ENCODE peak calls at places on chromosome 12, in nine cellular contexts. One of them, this sample, is unnamed.

GRCh38 chr12:91633734-91634357 is 451.2 kb upstream of the DCN start:
- DNase-seq in stimulated activated CD4-positive, alpha-beta T cell treated with anti-CD3 and anti-CD28 coated beads, Interleukin-2, amount 100 ng/mL, for 48 hours: no peak
- DNase-seq in pancreas: peak; percentile 24
- DNase-seq in activated gamma-delta T cell treated with anti-CD3 and anti-CD28 coated beads, Interleukin-2, amount 50 U/mL, for 16 hours: no peak
- DNase-seq in left cardiac atrium: no peak
- DNase-seq in choroid plexus epithelial cell: no peak
- DNase-seq in natural killer cell: no peak
- DNase-seq in CD8-positive, alpha-beta T cell: peak; percentile 40
- DNase-seq in NCI-H1048: no peak
- DNase-seq in this sample: no peak

GRCh38 chr12:12461281-12461922 is 101.3 kb downstream of the DUSP16 start:
- DNase-seq in stimulated activated CD4-positive, alpha-beta T cell treated with anti-CD3 and anti-CD28 coated beads, Interleukin-2, amount 100 ng/mL, for 48 hours: peak; percentile 36
- DNase-seq in pancreas: no peak
- DNase-seq in activated gamma-delta T cell treated with anti-CD3 and anti-CD28 coated beads, Interleukin-2, amount 50 U/mL, for 16 hours: no peak
- DNase-seq in left cardiac atrium: no peak
- DNase-seq in choroid plexus epithelial cell: no peak
- DNase-seq in natural killer cell: no peak
- DNase-seq in CD8-positive, alpha-beta T cell: no peak
- DNase-seq in NCI-H1048: no peak
- DNase-seq in this sample: no peak

GRCh38 chr12:96981053-96981452 is 74.0 kb downstream of the NEDD1 start:
- DNase-seq in stimulated activated CD4-positive, alpha-beta T cell treated with anti-CD3 and anti-CD28 coated beads, Interleukin-2, amount 100 ng/mL, for 48 hours: no peak
- DNase-seq in pancreas: no peak
- DNase-seq in activated gamma-delta T cell treated with anti-CD3 and anti-CD28 coated beads, Interleukin-2, amount 50 U/mL, for 16 hours: no peak
- DNase-seq in left cardiac atrium: peak; percentile 26
- DNase-seq in choroid plexus epithelial cell: peak; percentile 76
- DNase-seq in natural killer cell: no peak
- DNase-seq in CD8-positive, alpha-beta T cell: no peak
- DNase-seq in NCI-H1048: no peak
- DNase-seq in this sample: no peak

GRCh38 chr12:95859344-95859816 is 628 bp downstream of the SNRPF start:
- DNase-seq in stimulated activated CD4-positive, alpha-beta T cell treated with anti-CD3 and anti-CD28 coated beads, Interleukin-2, amount 100 ng/mL, for 48 hours: no peak
- DNase-seq in pancreas: no peak
- DNase-seq in activated gamma-delta T cell treated with anti-CD3 and anti-CD28 coated beads, Interleukin-2, amount 50 U/mL, for 16 hours: no peak
- DNase-seq in left cardiac atrium: no peak
- DNase-seq in choroid plexus epithelial cell: peak; percentile 53
- DNase-seq in natural killer cell: no peak
- DNase-seq in CD8-positive, alpha-beta T cell: peak; percentile 8
- DNase-seq in NCI-H1048: no peak
- DNase-seq in this sample: no peak

GRCh38 chr12:58502857-58503256 is 417.4 kb downstream of the LRIG3 start:
- DNase-seq in stimulated activated CD4-positive, alpha-beta T cell treated with anti-CD3 and anti-CD28 coated beads, Interleukin-2, amount 100 ng/mL, for 48 hours: no peak
- DNase-seq in pancreas: no peak
- DNase-seq in activated gamma-delta T cell treated with anti-CD3 and anti-CD28 coated beads, Interleukin-2, amount 50 U/mL, for 16 hours: no peak
- DNase-seq in left cardiac atrium: no peak
- DNase-seq in choroid plexus epithelial cell: peak; percentile 28
- DNase-seq in natural killer cell: no peak
- DNase-seq in CD8-positive, alpha-beta T cell: no peak
- DNase-seq in NCI-H1048: no peak
- DNase-seq in this sample: no peak

GRCh38 chr12:132282031-132282949 is 47.1 kb downstream of the GALNT9 start:
- DNase-seq in stimulated activated CD4-positive, alpha-beta T cell treated with anti-CD3 and anti-CD28 coated beads, Interleukin-2, amount 100 ng/mL, for 48 hours: no peak
- DNase-seq in pancreas: no peak
- DNase-seq in activated gamma-delta T cell treated with anti-CD3 and anti-CD28 coated beads, Interleukin-2, amount 50 U/mL, for 16 hours: no peak
- DNase-seq in left cardiac atrium: no peak
- DNase-seq in choroid plexus epithelial cell: no peak
- DNase-seq in natural killer cell: no peak
- DNase-seq in CD8-positive, alpha-beta T cell: no peak
- DNase-seq in NCI-H1048: no peak
- DNase-seq in this sample: no peak

GRCh38 chr12:76489737-76490136 is 69.8 kb downstream of the OSBPL8 start:
- DNase-seq in stimulated activated CD4-positive, alpha-beta T cell treated with anti-CD3 and anti-CD28 coated beads, Interleukin-2, amount 100 ng/mL, for 48 hours: no peak
- DNase-seq in pancreas: no peak
- DNase-seq in activated gamma-delta T cell treated with anti-CD3 and anti-CD28 coated beads, Interleukin-2, amount 50 U/mL, for 16 hours: no peak
- DNase-seq in left cardiac atrium: no peak
- DNase-seq in choroid plexus epithelial cell: peak; percentile 46
- DNase-seq in natural killer cell: no peak
- DNase-seq in CD8-positive, alpha-beta T cell: no peak
- DNase-seq in NCI-H1048: no peak
- DNase-seq in this sample: no peak

GRCh38 chr12:41965996-41966395 is 178.7 kb downstream of the GXYLT1 start:
- DNase-seq in stimulated activated CD4-positive, alpha-beta T cell treated with anti-CD3 and anti-CD28 coated beads, Interleukin-2, amount 100 ng/mL, for 48 hours: no peak
- DNase-seq in pancreas: no peak
- DNase-seq in activated gamma-delta T cell treated with anti-CD3 and anti-CD28 coated beads, Interleukin-2, amount 50 U/mL, for 16 hours: no peak
- DNase-seq in left cardiac atrium: no peak
- DNase-seq in choroid plexus epithelial cell: no peak
- DNase-seq in natural killer cell: no peak
- DNase-seq in CD8-positive, alpha-beta T cell: no peak
- DNase-seq in NCI-H1048: no peak
- DNase-seq in this sample: no peak

GRCh38 chr12:77925536-77926108 is 94.9 kb downstream of the NAV3 start:
- DNase-seq in stimulated activated CD4-positive, alpha-beta T cell treated with anti-CD3 and anti-CD28 coated beads, Interleukin-2, amount 100 ng/mL, for 48 hours: no peak
- DNase-seq in pancreas: peak; percentile 67
- DNase-seq in activated gamma-delta T cell treated with anti-CD3 and anti-CD28 coated beads, Interleukin-2, amount 50 U/mL, for 16 hours: no peak
- DNase-seq in left cardiac atrium: peak; percentile 69
- DNase-seq in choroid plexus epithelial cell: peak; percentile 99
- DNase-seq in natural killer cell: no peak
- DNase-seq in CD8-positive, alpha-beta T cell: no peak
- DNase-seq in NCI-H1048: peak; percentile 53
- DNase-seq in this sample: peak; percentile 49

GRCh38 chr12:2580821-2581220 is 213.9 kb upstream of the FKBP4 start:
- DNase-seq in stimulated activated CD4-positive, alpha-beta T cell treated with anti-CD3 and anti-CD28 coated beads, Interleukin-2, amount 100 ng/mL, for 48 hours: no peak
- DNase-seq in pancreas: no peak
- DNase-seq in activated gamma-delta T cell treated with anti-CD3 and anti-CD28 coated beads, Interleukin-2, amount 50 U/mL, for 16 hours: no peak
- DNase-seq in left cardiac atrium: no peak
- DNase-seq in choroid plexus epithelial cell: peak; percentile 57
- DNase-seq in natural killer cell: no peak
- DNase-seq in CD8-positive, alpha-beta T cell: no peak
- DNase-seq in NCI-H1048: no peak
- DNase-seq in this sample: no peak

GRCh38 chr12:22268406-22268805 is 66.1 kb downstream of the ST8SIA1 start:
- DNase-seq in stimulated activated CD4-positive, alpha-beta T cell treated with anti-CD3 and anti-CD28 coated beads, Interleukin-2, amount 100 ng/mL, for 48 hours: no peak
- DNase-seq in pancreas: no peak
- DNase-seq in activated gamma-delta T cell treated with anti-CD3 and anti-CD28 coated beads, Interleukin-2, amount 50 U/mL, for 16 hours: no peak
- DNase-seq in left cardiac atrium: no peak
- DNase-seq in choroid plexus epithelial cell: no peak
- DNase-seq in natural killer cell: no peak
- DNase-seq in CD8-positive, alpha-beta T cell: no peak
- DNase-seq in NCI-H1048: no peak
- DNase-seq in this sample: no peak

GRCh38 chr12:51371295-51371953 is 19.8 kb downstream of the GALNT6 start:
- DNase-seq in stimulated activated CD4-positive, alpha-beta T cell treated with anti-CD3 and anti-CD28 coated beads, Interleukin-2, amount 100 ng/mL, for 48 hours: no peak
- DNase-seq in pancreas: peak; percentile 48
- DNase-seq in activated gamma-delta T cell treated with anti-CD3 and anti-CD28 coated beads, Interleukin-2, amount 50 U/mL, for 16 hours: no peak
- DNase-seq in left cardiac atrium: peak; percentile 70
- DNase-seq in choroid plexus epithelial cell: peak; percentile 97
- DNase-seq in natural killer cell: no peak
- DNase-seq in CD8-positive, alpha-beta T cell: no peak
- DNase-seq in NCI-H1048: no peak
- DNase-seq in this sample: no peak

GRCh38 chr12:127509066-127509778 is 757.7 kb upstream of the TMEM132C start:
- DNase-seq in stimulated activated CD4-positive, alpha-beta T cell treated with anti-CD3 and anti-CD28 coated beads, Interleukin-2, amount 100 ng/mL, for 48 hours: no peak
- DNase-seq in pancreas: no peak
- DNase-seq in activated gamma-delta T cell treated with anti-CD3 and anti-CD28 coated beads, Interleukin-2, amount 50 U/mL, for 16 hours: no peak
- DNase-seq in left cardiac atrium: no peak
- DNase-seq in choroid plexus epithelial cell: peak; percentile 90
- DNase-seq in natural killer cell: no peak
- DNase-seq in CD8-positive, alpha-beta T cell: no peak
- DNase-seq in NCI-H1048: no peak
- DNase-seq in this sample: no peak

GRCh38 chr12:32549675-32550079 is 129.4 kb upstream of the DNM1L start:
- DNase-seq in stimulated activated CD4-positive, alpha-beta T cell treated with anti-CD3 and anti-CD28 coated beads, Interleukin-2, amount 100 ng/mL, for 48 hours: no peak
- DNase-seq in pancreas: no peak
- DNase-seq in activated gamma-delta T cell treated with anti-CD3 and anti-CD28 coated beads, Interleukin-2, amount 50 U/mL, for 16 hours: no peak
- DNase-seq in left cardiac atrium: no peak
- DNase-seq in choroid plexus epithelial cell: peak; percentile 65
- DNase-seq in natural killer cell: no peak
- DNase-seq in CD8-positive, alpha-beta T cell: no peak
- DNase-seq in NCI-H1048: no peak
- DNase-seq in this sample: no peak

GRCh38 chr12:22858849-22859569 is 234.0 kb downstream of the ETNK1 start:
- DNase-seq in stimulated activated CD4-positive, alpha-beta T cell treated with anti-CD3 and anti-CD28 coated beads, Interleukin-2, amount 100 ng/mL, for 48 hours: no peak
- DNase-seq in pancreas: no peak
- DNase-seq in activated gamma-delta T cell treated with anti-CD3 and anti-CD28 coated beads, Interleukin-2, amount 50 U/mL, for 16 hours: no peak
- DNase-seq in left cardiac atrium: no peak
- DNase-seq in choroid plexus epithelial cell: peak; percentile 29
- DNase-seq in natural killer cell: no peak
- DNase-seq in CD8-positive, alpha-beta T cell: no peak
- DNase-seq in NCI-H1048: no peak
- DNase-seq in this sample: no peak

GRCh38 chr12:87690236-87690810 is 338.9 kb downstream of the C12orf50 start:
- DNase-seq in stimulated activated CD4-positive, alpha-beta T cell treated with anti-CD3 and anti-CD28 coated beads, Interleukin-2, amount 100 ng/mL, for 48 hours: no peak
- DNase-seq in pancreas: no peak
- DNase-seq in activated gamma-delta T cell treated with anti-CD3 and anti-CD28 coated beads, Interleukin-2, amount 50 U/mL, for 16 hours: no peak
- DNase-seq in left cardiac atrium: no peak
- DNase-seq in choroid plexus epithelial cell: peak; percentile 38
- DNase-seq in natural killer cell: no peak
- DNase-seq in CD8-positive, alpha-beta T cell: no peak
- DNase-seq in NCI-H1048: no peak
- DNase-seq in this sample: no peak

GRCh38 chr12:109952160-109952858 is 43.9 kb downstream of the GIT2 start:
- DNase-seq in stimulated activated CD4-positive, alpha-beta T cell treated with anti-CD3 and anti-CD28 coated beads, Interleukin-2, amount 100 ng/mL, for 48 hours: no peak
- DNase-seq in pancreas: no peak
- DNase-seq in activated gamma-delta T cell treated with anti-CD3 and anti-CD28 coated beads, Interleukin-2, amount 50 U/mL, for 16 hours: no peak
- DNase-seq in left cardiac atrium: no peak
- DNase-seq in choroid plexus epithelial cell: no peak
- DNase-seq in natural killer cell: no peak
- DNase-seq in CD8-positive, alpha-beta T cell: no peak
- DNase-seq in NCI-H1048: no peak
- DNase-seq in this sample: no peak

GRCh38 chr12:13465641-13466040 is 269.1 kb downstream of the EMP1 start:
- DNase-seq in stimulated activated CD4-positive, alpha-beta T cell treated with anti-CD3 and anti-CD28 coated beads, Interleukin-2, amount 100 ng/mL, for 48 hours: no peak
- DNase-seq in pancreas: no peak
- DNase-seq in activated gamma-delta T cell treated with anti-CD3 and anti-CD28 coated beads, Interleukin-2, amount 50 U/mL, for 16 hours: no peak
- DNase-seq in left cardiac atrium: peak; percentile 62
- DNase-seq in choroid plexus epithelial cell: no peak
- DNase-seq in natural killer cell: no peak
- DNase-seq in CD8-positive, alpha-beta T cell: no peak
- DNase-seq in NCI-H1048: no peak
- DNase-seq in this sample: no peak

This sample was measured in GDM1.